ENCODE peak calls at places on chromosome 21, in four cellular contexts. P is astrocyte of the cerebellum, D is activated T-cell treated with anti-CD3 and anti-CD28 coated beads for 4 hours, V is hypothalamus. T is an unnamed sample.

GRCh38 chr21:34524671-34525601 is 12.9 kb upstream of the KCNE1 start:
- DNase-seq in P (peak; percentile 52), D (no peak), V (no peak), T (peak; percentile 81)

GRCh38 chr21:37532868-37533780 is 166.6 kb downstream of the DYRK1A start:
- DNase-seq in P (no peak), D (no peak), V (no peak), T (peak; percentile 15)

GRCh38 chr21:39087238-39087975 is 95.8 kb downstream of the PSMG1 start:
- DNase-seq in P (no peak), D (no peak), V (no peak), T (no peak)

GRCh38 chr21:45513741-45514310 is 28.4 kb downstream of the SLC19A1 start:
- DNase-seq in P (no peak), D (no peak), V (no peak), T (no peak)

GRCh38 chr21:26389971-26390641 is 183.0 kb downstream of the CYYR1 start:
- DNase-seq in P (no peak), D (no peak), V (peak; percentile 10), T (peak; percentile 59)

GRCh38 chr21:38297871-38298270 is 41.1 kb downstream of the KCNJ15 start:
- DNase-seq in P (no peak), D (no peak), V (no peak), T (no peak)

GRCh38 chr21:34869541-34869940 is 179.6 kb downstream of the RUNX1 start:
- DNase-seq in P (no peak), D (no peak), V (no peak), T (no peak)

GRCh38 chr21:36589352-36589971 is 109.5 kb upstream of the SIM2 start:
- DNase-seq in P (no peak), D (no peak), V (peak; percentile 3), T (peak; percentile 31)

GRCh38 chr21:38306407-38306806 is 49.6 kb downstream of the KCNJ15 start:
- DNase-seq in P (no peak), D (no peak), V (no peak), T (no peak)

GRCh38 chr21:25717491-25718139 is 17.1 kb downstream of the ATP5PF start:
- DNase-seq in P (no peak), D (no peak), V (no peak), T (no peak)

GRCh38 chr21:35039595-35040291 is 9.4 kb downstream of the RUNX1 start:
- DNase-seq in P (no peak), D (no peak), V (no peak), T (no peak)

GRCh38 chr21:34260598-34260997 is 103.2 kb upstream of the KCNE2 start:
- DNase-seq in P (no peak), D (no peak), V (no peak), T (no peak)

GRCh38 chr21:14901482-14901958 is 163.3 kb downstream of the NRIP1 start:
- DNase-seq in P (peak; percentile 99), D (no peak), V (no peak), T (peak; percentile 8)

GRCh38 chr21:22925032-22925431 is 1926.8 kb downstream of the NCAM2 start:
- DNase-seq in P (no peak), D (no peak), V (no peak), T (no peak)

GRCh38 chr21:41289431-41289830 is 27.2 kb upstream of the FAM3B start:
- DNase-seq in P (no peak), D (no peak), V (no peak), T (no peak)

GRCh38 chr21:45828580-45829565 is 152.7 kb upstream of the COL6A1 start:
- DNase-seq in P (no peak), D (no peak), V (no peak), T (no peak)

GRCh38 chr21:32515869-32516268 is 69.5 kb downstream of the TCP10L start:
- DNase-seq in P (no peak), D (no peak), V (no peak), T (no peak)

GRCh38 chr21:29181799-29182470 is 51.5 kb downstream of the MAP3K7CL start:
- DNase-seq in P (peak; percentile 70), D (no peak), V (no peak), T (peak; percentile 93)

GRCh38 chr21:45590246-45590725 is 48.0 kb upstream of the SLC19A1 start:
- DNase-seq in P (no peak), D (peak; percentile 59), V (no peak), T (no peak)

GRCh38 chr21:25867041-25867440 is 132.3 kb downstream of the GABPA start:
- DNase-seq in P (no peak), D (no peak), V (no peak), T (no peak)